ENCODE peak calls at places on chromosomes 7 and 10, in five cellular contexts. W, M, U, F and K are unnamed samples.

GRCh38 chr10:101007915-101008822 is 8.6 kb downstream of the LZTS2 start:
- DNase-seq in W (no peak), F (no peak), U (no peak), M (no peak), K (no peak)

GRCh38 chr7:141361965-141362364 is 189.2 kb upstream of the AGK start:
- DNase-seq in U (no peak), W (no peak), F (no peak), M (no peak), K (no peak)

GRCh38 chr7:105016083-105017075 is 2.4 kb downstream of the KMT2E start:
- DNase-seq in W (no peak), U (no peak), F (no peak), M (peak), K (no peak)

GRCh38 chr7:113256883-113257531 is 138.7 kb upstream of the SMIM30 start:
- DNase-seq in M (no peak), U (no peak), W (no peak), F (no peak), K (no peak)

GRCh38 chr10:103764296-103765088 is 90.9 kb downstream of the SH3PXD2A start:
- DNase-seq in M (no peak), F (no peak), U (no peak), W (no peak), K (no peak)

GRCh38 chr10:137031-137430 is 1.8 kb downstream of the ZMYND11 start:
- DNase-seq in F (no peak), M (peak), U (peak), W (no peak), K (no peak)

GRCh38 chr7:19290936-19291335 is 145.7 kb upstream of the FERD3L start:
- DNase-seq in F (no peak), U (no peak), W (no peak), M (no peak), K (no peak)

GRCh38 chr7:155806096-155806871 is 6.0 kb downstream of the SHH start:
- DNase-seq in F (no peak), U (no peak), W (no peak), M (no peak), K (no peak)

GRCh38 chr7:98105942-98106544 is 619 bp upstream of the LMTK2 start:
- DNase-seq in W (no peak), F (no peak), M (peak), U (no peak), K (peak)

GRCh38 chr7:78363866-78364265 is 565.3 kb downstream of the PHTF2 start:
- DNase-seq in U (no peak), M (no peak), W (no peak), F (no peak), K (no peak)

GRCh38 chr10:34547695-34548094 is 267.4 kb downstream of the PARD3 start:
- DNase-seq in F (no peak), W (no peak), U (no peak), M (no peak), K (no peak)